ENCODE peak calls at places on chromosomes 13 and 19, in ten cellular contexts. One of them, this sample, is unnamed.

GRCh38 chr19:3671680-3672574 is 28.3 kb downstream of the PIP5K1C start:
- DNase-seq in activated B cell treated with CpG ODN at 0.5 μM for 24 hours: no peak
- DNase-seq in suprapubic skin: no peak
- DNase-seq in ACHN: no peak
- DNase-seq in NCI-H1092 treated with DMSO at 0.1 percent for 48 hours: no peak
- DNase-seq in GM04504: no peak
- DNase-seq in substantia nigra: no peak
- DNase-seq in GDM1: no peak
- DNase-seq in HTR-8/SVneo: no peak
- DNase-seq in activated CD8-positive, alpha-beta memory T cell treated with anti-CD3 and anti-CD28 coated beads, Interleukin-2, amount 50 U/mL, for 4 hours: peak
- DNase-seq in this sample: no peak

GRCh38 chr19:19544257-19545127 is 6.4 kb downstream of the CILP2 start:
- DNase-seq in activated B cell treated with CpG ODN at 0.5 μM for 24 hours: no peak
- DNase-seq in suprapubic skin: no peak
- DNase-seq in ACHN: no peak
- DNase-seq in NCI-H1092 treated with DMSO at 0.1 percent for 48 hours: no peak
- DNase-seq in GM04504: no peak
- DNase-seq in substantia nigra: no peak
- DNase-seq in GDM1: no peak
- DNase-seq in HTR-8/SVneo: no peak
- DNase-seq in activated CD8-positive, alpha-beta memory T cell treated with anti-CD3 and anti-CD28 coated beads, Interleukin-2, amount 50 U/mL, for 4 hours: no peak
- DNase-seq in this sample: no peak

GRCh38 chr19:46366620-46367277 is 19.9 kb downstream of the PPP5C start:
- DNase-seq in activated B cell treated with CpG ODN at 0.5 μM for 24 hours: no peak
- DNase-seq in suprapubic skin: peak
- DNase-seq in ACHN: no peak
- DNase-seq in NCI-H1092 treated with DMSO at 0.1 percent for 48 hours: no peak
- DNase-seq in GM04504: no peak
- DNase-seq in substantia nigra: no peak
- DNase-seq in GDM1: no peak
- DNase-seq in HTR-8/SVneo: no peak
- DNase-seq in activated CD8-positive, alpha-beta memory T cell treated with anti-CD3 and anti-CD28 coated beads, Interleukin-2, amount 50 U/mL, for 4 hours: no peak
- DNase-seq in this sample: no peak

GRCh38 chr13:35716644-35717170 is 240.2 kb upstream of the MAB21L1 start:
- DNase-seq in activated B cell treated with CpG ODN at 0.5 μM for 24 hours: no peak
- DNase-seq in suprapubic skin: peak
- DNase-seq in ACHN: no peak
- DNase-seq in NCI-H1092 treated with DMSO at 0.1 percent for 48 hours: no peak
- DNase-seq in GM04504: no peak
- DNase-seq in substantia nigra: no peak
- DNase-seq in GDM1: no peak
- DNase-seq in HTR-8/SVneo: no peak
- DNase-seq in activated CD8-positive, alpha-beta memory T cell treated with anti-CD3 and anti-CD28 coated beads, Interleukin-2, amount 50 U/mL, for 4 hours: no peak
- DNase-seq in this sample: no peak

GRCh38 chr19:58261968-58262921 is 16.5 kb upstream of the ZNF8 start:
- DNase-seq in activated B cell treated with CpG ODN at 0.5 μM for 24 hours: no peak
- DNase-seq in suprapubic skin: no peak
- DNase-seq in ACHN: no peak
- DNase-seq in NCI-H1092 treated with DMSO at 0.1 percent for 48 hours: no peak
- DNase-seq in GM04504: no peak
- DNase-seq in substantia nigra: no peak
- DNase-seq in GDM1: no peak
- DNase-seq in HTR-8/SVneo: no peak
- DNase-seq in activated CD8-positive, alpha-beta memory T cell treated with anti-CD3 and anti-CD28 coated beads, Interleukin-2, amount 50 U/mL, for 4 hours: no peak
- DNase-seq in this sample: no peak

GRCh38 chr13:20775961-20776360 is 2.2 kb upstream of the EEF1AKMT1 start:
- DNase-seq in activated B cell treated with CpG ODN at 0.5 μM for 24 hours: no peak
- DNase-seq in suprapubic skin: no peak
- DNase-seq in ACHN: no peak
- DNase-seq in NCI-H1092 treated with DMSO at 0.1 percent for 48 hours: no peak
- DNase-seq in GM04504: no peak
- DNase-seq in substantia nigra: no peak
- DNase-seq in GDM1: no peak
- DNase-seq in HTR-8/SVneo: no peak
- DNase-seq in activated CD8-positive, alpha-beta memory T cell treated with anti-CD3 and anti-CD28 coated beads, Interleukin-2, amount 50 U/mL, for 4 hours: no peak
- DNase-seq in this sample: no peak

GRCh38 chr13:63517376-63517775 is 2101.7 kb upstream of the PCDH20 start:
- DNase-seq in activated B cell treated with CpG ODN at 0.5 μM for 24 hours: no peak
- DNase-seq in suprapubic skin: no peak
- DNase-seq in ACHN: no peak
- DNase-seq in NCI-H1092 treated with DMSO at 0.1 percent for 48 hours: peak
- DNase-seq in GM04504: peak
- DNase-seq in substantia nigra: no peak
- DNase-seq in GDM1: no peak
- DNase-seq in HTR-8/SVneo: no peak
- DNase-seq in activated CD8-positive, alpha-beta memory T cell treated with anti-CD3 and anti-CD28 coated beads, Interleukin-2, amount 50 U/mL, for 4 hours: no peak
- DNase-seq in this sample: no peak

GRCh38 chr19:54104998-54105715 is 2.5 kb downstream of the NDUFA3 start:
- DNase-seq in activated B cell treated with CpG ODN at 0.5 μM for 24 hours: no peak
- DNase-seq in suprapubic skin: peak
- DNase-seq in ACHN: no peak
- DNase-seq in NCI-H1092 treated with DMSO at 0.1 percent for 48 hours: no peak
- DNase-seq in GM04504: no peak
- DNase-seq in substantia nigra: no peak
- DNase-seq in GDM1: no peak
- DNase-seq in HTR-8/SVneo: no peak
- DNase-seq in activated CD8-positive, alpha-beta memory T cell treated with anti-CD3 and anti-CD28 coated beads, Interleukin-2, amount 50 U/mL, for 4 hours: no peak
- DNase-seq in this sample: no peak

GRCh38 chr13:51811920-51812328 is 8.0 kb upstream of the DHRS12 start:
- DNase-seq in activated B cell treated with CpG ODN at 0.5 μM for 24 hours: no peak
- DNase-seq in suprapubic skin: no peak
- DNase-seq in ACHN: no peak
- DNase-seq in NCI-H1092 treated with DMSO at 0.1 percent for 48 hours: no peak
- DNase-seq in GM04504: no peak
- DNase-seq in substantia nigra: no peak
- DNase-seq in GDM1: no peak
- DNase-seq in HTR-8/SVneo: no peak
- DNase-seq in activated CD8-positive, alpha-beta memory T cell treated with anti-CD3 and anti-CD28 coated beads, Interleukin-2, amount 50 U/mL, for 4 hours: no peak
- DNase-seq in this sample: no peak

GRCh38 chr13:41074523-41074922 is 13.2 kb downstream of the WBP4 start:
- DNase-seq in activated B cell treated with CpG ODN at 0.5 μM for 24 hours: no peak
- DNase-seq in suprapubic skin: no peak
- DNase-seq in ACHN: no peak
- DNase-seq in NCI-H1092 treated with DMSO at 0.1 percent for 48 hours: no peak
- DNase-seq in GM04504: no peak
- DNase-seq in substantia nigra: no peak
- DNase-seq in GDM1: no peak
- DNase-seq in HTR-8/SVneo: no peak
- DNase-seq in activated CD8-positive, alpha-beta memory T cell treated with anti-CD3 and anti-CD28 coated beads, Interleukin-2, amount 50 U/mL, for 4 hours: no peak
- DNase-seq in this sample: no peak

GRCh38 chr19:39166571-39167391 is 30.0 kb upstream of the NCCRP1 start:
- DNase-seq in activated B cell treated with CpG ODN at 0.5 μM for 24 hours: no peak
- DNase-seq in suprapubic skin: peak
- DNase-seq in ACHN: no peak
- DNase-seq in NCI-H1092 treated with DMSO at 0.1 percent for 48 hours: no peak
- DNase-seq in GM04504: no peak
- DNase-seq in substantia nigra: no peak
- DNase-seq in GDM1: no peak
- DNase-seq in HTR-8/SVneo: no peak
- DNase-seq in activated CD8-positive, alpha-beta memory T cell treated with anti-CD3 and anti-CD28 coated beads, Interleukin-2, amount 50 U/mL, for 4 hours: no peak
- DNase-seq in this sample: peak

GRCh38 chr13:49527123-49527522 is 31.4 kb downstream of the PHF11 start:
- DNase-seq in activated B cell treated with CpG ODN at 0.5 μM for 24 hours: no peak
- DNase-seq in suprapubic skin: no peak
- DNase-seq in ACHN: no peak
- DNase-seq in NCI-H1092 treated with DMSO at 0.1 percent for 48 hours: no peak
- DNase-seq in GM04504: no peak
- DNase-seq in substantia nigra: no peak
- DNase-seq in GDM1: no peak
- DNase-seq in HTR-8/SVneo: no peak
- DNase-seq in activated CD8-positive, alpha-beta memory T cell treated with anti-CD3 and anti-CD28 coated beads, Interleukin-2, amount 50 U/mL, for 4 hours: no peak
- DNase-seq in this sample: peak

GRCh38 chr13:100733261-100733660 is 58.7 kb upstream of the TMTC4 start:
- DNase-seq in activated B cell treated with CpG ODN at 0.5 μM for 24 hours: no peak
- DNase-seq in suprapubic skin: no peak
- DNase-seq in ACHN: no peak
- DNase-seq in NCI-H1092 treated with DMSO at 0.1 percent for 48 hours: no peak
- DNase-seq in GM04504: no peak
- DNase-seq in substantia nigra: no peak
- DNase-seq in GDM1: no peak
- DNase-seq in HTR-8/SVneo: no peak
- DNase-seq in activated CD8-positive, alpha-beta memory T cell treated with anti-CD3 and anti-CD28 coated beads, Interleukin-2, amount 50 U/mL, for 4 hours: no peak
- DNase-seq in this sample: no peak

GRCh38 chr13:39565036-39565949 is 37.7 kb downstream of the LHFPL6 start:
- DNase-seq in activated B cell treated with CpG ODN at 0.5 μM for 24 hours: no peak
- DNase-seq in suprapubic skin: no peak
- DNase-seq in ACHN: peak
- DNase-seq in NCI-H1092 treated with DMSO at 0.1 percent for 48 hours: no peak
- DNase-seq in GM04504: peak
- DNase-seq in substantia nigra: no peak
- DNase-seq in GDM1: no peak
- DNase-seq in HTR-8/SVneo: peak
- DNase-seq in activated CD8-positive, alpha-beta memory T cell treated with anti-CD3 and anti-CD28 coated beads, Interleukin-2, amount 50 U/mL, for 4 hours: no peak
- DNase-seq in this sample: peak

GRCh38 chr13:31056650-31057275 is 104.9 kb downstream of the HSPH1 start:
- DNase-seq in activated B cell treated with CpG ODN at 0.5 μM for 24 hours: no peak
- DNase-seq in suprapubic skin: no peak
- DNase-seq in ACHN: no peak
- DNase-seq in NCI-H1092 treated with DMSO at 0.1 percent for 48 hours: no peak
- DNase-seq in GM04504: no peak
- DNase-seq in substantia nigra: no peak
- DNase-seq in GDM1: no peak
- DNase-seq in HTR-8/SVneo: no peak
- DNase-seq in activated CD8-positive, alpha-beta memory T cell treated with anti-CD3 and anti-CD28 coated beads, Interleukin-2, amount 50 U/mL, for 4 hours: no peak
- DNase-seq in this sample: no peak

GRCh38 chr13:105567951-105568510 is 967.4 kb downstream of the EFNB2 start:
- DNase-seq in activated B cell treated with CpG ODN at 0.5 μM for 24 hours: no peak
- DNase-seq in suprapubic skin: no peak
- DNase-seq in ACHN: no peak
- DNase-seq in NCI-H1092 treated with DMSO at 0.1 percent for 48 hours: no peak
- DNase-seq in GM04504: no peak
- DNase-seq in substantia nigra: no peak
- DNase-seq in GDM1: no peak
- DNase-seq in HTR-8/SVneo: no peak
- DNase-seq in activated CD8-positive, alpha-beta memory T cell treated with anti-CD3 and anti-CD28 coated beads, Interleukin-2, amount 50 U/mL, for 4 hours: no peak
- DNase-seq in this sample: no peak

GRCh38 chr19:55255618-55256423 is 3.0 kb downstream of the PPP6R1 start:
- DNase-seq in activated B cell treated with CpG ODN at 0.5 μM for 24 hours: peak
- DNase-seq in suprapubic skin: peak
- DNase-seq in ACHN: peak
- DNase-seq in NCI-H1092 treated with DMSO at 0.1 percent for 48 hours: no peak
- DNase-seq in GM04504: no peak
- DNase-seq in substantia nigra: no peak
- DNase-seq in GDM1: peak
- DNase-seq in HTR-8/SVneo: no peak
- DNase-seq in activated CD8-positive, alpha-beta memory T cell treated with anti-CD3 and anti-CD28 coated beads, Interleukin-2, amount 50 U/mL, for 4 hours: peak
- DNase-seq in this sample: no peak

GRCh38 chr19:38786572-38787265 is 2.3 kb upstream of the LGALS7B start:
- DNase-seq in activated B cell treated with CpG ODN at 0.5 μM for 24 hours: no peak
- DNase-seq in suprapubic skin: no peak
- DNase-seq in ACHN: no peak
- DNase-seq in NCI-H1092 treated with DMSO at 0.1 percent for 48 hours: no peak
- DNase-seq in GM04504: no peak
- DNase-seq in substantia nigra: no peak
- DNase-seq in GDM1: no peak
- DNase-seq in HTR-8/SVneo: no peak
- DNase-seq in activated CD8-positive, alpha-beta memory T cell treated with anti-CD3 and anti-CD28 coated beads, Interleukin-2, amount 50 U/mL, for 4 hours: no peak
- DNase-seq in this sample: no peak

GRCh38 chr13:45416521-45417125 is 1.6 kb downstream of the SLC25A30 start:
- DNase-seq in activated B cell treated with CpG ODN at 0.5 μM for 24 hours: no peak
- DNase-seq in suprapubic skin: no peak
- DNase-seq in ACHN: no peak
- DNase-seq in NCI-H1092 treated with DMSO at 0.1 percent for 48 hours: peak
- DNase-seq in GM04504: no peak
- DNase-seq in substantia nigra: no peak
- DNase-seq in GDM1: no peak
- DNase-seq in HTR-8/SVneo: no peak
- DNase-seq in activated CD8-positive, alpha-beta memory T cell treated with anti-CD3 and anti-CD28 coated beads, Interleukin-2, amount 50 U/mL, for 4 hours: no peak
- DNase-seq in this sample: no peak

GRCh38 chr19:371501-372160 is 27.0 kb upstream of the MIER2 start:
- DNase-seq in activated B cell treated with CpG ODN at 0.5 μM for 24 hours: no peak
- DNase-seq in suprapubic skin: no peak
- DNase-seq in ACHN: no peak
- DNase-seq in NCI-H1092 treated with DMSO at 0.1 percent for 48 hours: no peak
- DNase-seq in GM04504: no peak
- DNase-seq in substantia nigra: no peak
- DNase-seq in GDM1: no peak
- DNase-seq in HTR-8/SVneo: no peak
- DNase-seq in activated CD8-positive, alpha-beta memory T cell treated with anti-CD3 and anti-CD28 coated beads, Interleukin-2, amount 50 U/mL, for 4 hours: no peak
- DNase-seq in this sample: no peak

GRCh38 chr19:47100290-47100689 is 13.3 kb downstream of the ZC3H4 start:
- DNase-seq in activated B cell treated with CpG ODN at 0.5 μM for 24 hours: no peak
- DNase-seq in suprapubic skin: no peak
- DNase-seq in ACHN: no peak
- DNase-seq in NCI-H1092 treated with DMSO at 0.1 percent for 48 hours: no peak
- DNase-seq in GM04504: no peak
- DNase-seq in substantia nigra: no peak
- DNase-seq in GDM1: no peak
- DNase-seq in HTR-8/SVneo: no peak
- DNase-seq in activated CD8-positive, alpha-beta memory T cell treated with anti-CD3 and anti-CD28 coated beads, Interleukin-2, amount 50 U/mL, for 4 hours: no peak
- DNase-seq in this sample: no peak

GRCh38 chr19:38204096-38204495 is 19.9 kb downstream of the DPF1 start:
- DNase-seq in activated B cell treated with CpG ODN at 0.5 μM for 24 hours: no peak
- DNase-seq in suprapubic skin: no peak
- DNase-seq in ACHN: no peak
- DNase-seq in NCI-H1092 treated with DMSO at 0.1 percent for 48 hours: peak
- DNase-seq in GM04504: no peak
- DNase-seq in substantia nigra: no peak
- DNase-seq in GDM1: no peak
- DNase-seq in HTR-8/SVneo: no peak
- DNase-seq in activated CD8-positive, alpha-beta memory T cell treated with anti-CD3 and anti-CD28 coated beads, Interleukin-2, amount 50 U/mL, for 4 hours: no peak
- DNase-seq in this sample: no peak

GRCh38 chr13:34156841-34157365 is 339.0 kb downstream of the RFC3 start:
- DNase-seq in activated B cell treated with CpG ODN at 0.5 μM for 24 hours: no peak
- DNase-seq in suprapubic skin: no peak
- DNase-seq in ACHN: peak
- DNase-seq in NCI-H1092 treated with DMSO at 0.1 percent for 48 hours: peak
- DNase-seq in GM04504: peak
- DNase-seq in substantia nigra: no peak
- DNase-seq in GDM1: peak
- DNase-seq in HTR-8/SVneo: peak
- DNase-seq in activated CD8-positive, alpha-beta memory T cell treated with anti-CD3 and anti-CD28 coated beads, Interleukin-2, amount 50 U/mL, for 4 hours: no peak
- DNase-seq in this sample: peak

GRCh38 chr19:42652021-42652420 is 57.3 kb upstream of the CEACAM8 start:
- DNase-seq in activated B cell treated with CpG ODN at 0.5 μM for 24 hours: no peak
- DNase-seq in suprapubic skin: no peak
- DNase-seq in ACHN: no peak
- DNase-seq in NCI-H1092 treated with DMSO at 0.1 percent for 48 hours: no peak
- DNase-seq in GM04504: no peak
- DNase-seq in substantia nigra: no peak
- DNase-seq in GDM1: no peak
- DNase-seq in HTR-8/SVneo: no peak
- DNase-seq in activated CD8-positive, alpha-beta memory T cell treated with anti-CD3 and anti-CD28 coated beads, Interleukin-2, amount 50 U/mL, for 4 hours: no peak
- DNase-seq in this sample: no peak

GRCh38 chr13:24254151-24254810 is 55.1 kb upstream of the C1QTNF9 start:
- DNase-seq in activated B cell treated with CpG ODN at 0.5 μM for 24 hours: no peak
- DNase-seq in suprapubic skin: no peak
- DNase-seq in ACHN: no peak
- DNase-seq in NCI-H1092 treated with DMSO at 0.1 percent for 48 hours: no peak
- DNase-seq in GM04504: no peak
- DNase-seq in substantia nigra: no peak
- DNase-seq in GDM1: peak
- DNase-seq in HTR-8/SVneo: no peak
- DNase-seq in activated CD8-positive, alpha-beta memory T cell treated with anti-CD3 and anti-CD28 coated beads, Interleukin-2, amount 50 U/mL, for 4 hours: peak
- DNase-seq in this sample: peak

GRCh38 chr19:48121909-48122371 is 11.3 kb upstream of the PLA2G4C start:
- DNase-seq in activated B cell treated with CpG ODN at 0.5 μM for 24 hours: no peak
- DNase-seq in suprapubic skin: no peak
- DNase-seq in ACHN: no peak
- DNase-seq in NCI-H1092 treated with DMSO at 0.1 percent for 48 hours: no peak
- DNase-seq in GM04504: no peak
- DNase-seq in substantia nigra: no peak
- DNase-seq in GDM1: peak
- DNase-seq in HTR-8/SVneo: no peak
- DNase-seq in activated CD8-positive, alpha-beta memory T cell treated with anti-CD3 and anti-CD28 coated beads, Interleukin-2, amount 50 U/mL, for 4 hours: no peak
- DNase-seq in this sample: peak

GRCh38 chr19:19613456-19613855 is 5.0 kb downstream of the PBX4 start:
- DNase-seq in activated B cell treated with CpG ODN at 0.5 μM for 24 hours: no peak
- DNase-seq in suprapubic skin: no peak
- DNase-seq in ACHN: no peak
- DNase-seq in NCI-H1092 treated with DMSO at 0.1 percent for 48 hours: no peak
- DNase-seq in GM04504: no peak
- DNase-seq in substantia nigra: no peak
- DNase-seq in GDM1: no peak
- DNase-seq in HTR-8/SVneo: no peak
- DNase-seq in activated CD8-positive, alpha-beta memory T cell treated with anti-CD3 and anti-CD28 coated beads, Interleukin-2, amount 50 U/mL, for 4 hours: no peak
- DNase-seq in this sample: no peak

GRCh38 chr19:18388328-18389094 is 2.6 kb downstream of the GDF15 start:
- DNase-seq in activated B cell treated with CpG ODN at 0.5 μM for 24 hours: peak
- DNase-seq in suprapubic skin: peak
- DNase-seq in ACHN: no peak
- DNase-seq in NCI-H1092 treated with DMSO at 0.1 percent for 48 hours: peak
- DNase-seq in GM04504: no peak
- DNase-seq in substantia nigra: peak
- DNase-seq in GDM1: peak
- DNase-seq in HTR-8/SVneo: peak
- DNase-seq in activated CD8-positive, alpha-beta memory T cell treated with anti-CD3 and anti-CD28 coated beads, Interleukin-2, amount 50 U/mL, for 4 hours: peak
- DNase-seq in this sample: peak